ENCODE peak calls at places on chromosome 19, in seven cellular contexts. S is fibroblast of lung, M is astrocyte, H is mammary epithelial cell, W is keratinocyte, J is GM23338, K is OCI-LY7. T is an unnamed sample.

GRCh38 chr19:15812059-15812722 is 3.3 kb downstream of the OR10H1 start:
- DNase-seq in S (no peak), M (no peak), H (peak; percentile 32), W (no peak), J (no peak), K (no peak), T (no peak)

GRCh38 chr19:58562126-58563033 is 4.0 kb upstream of the UBE2M start:
- DNase-seq in S (peak; percentile 58), M (peak; percentile 44), H (peak; percentile 45), W (no peak), J (peak; percentile 78), K (no peak), T (peak; percentile 44)

GRCh38 chr19:43784981-43785808 is 4.4 kb upstream of the KCNN4 start:
- DNase-seq in S (peak; percentile 60), M (peak; percentile 38), H (peak; percentile 67), W (no peak), J (peak; percentile 92), K (peak; percentile 86), T (peak; percentile 73)

GRCh38 chr19:33771308-33772101 is 25.2 kb upstream of the KCTD15 start:
- DNase-seq in S (peak; percentile 36), M (no peak), H (peak; percentile 36), W (no peak), J (peak; percentile 82), K (peak; percentile 73), T (peak; percentile 71)

GRCh38 chr19:39130337-39131254 is 5.0 kb downstream of the PAK4 start:
- DNase-seq in S (no peak), M (no peak), H (no peak), W (no peak), J (no peak), K (no peak), T (no peak)

GRCh38 chr19:56273563-56274117 is 1.1 kb downstream of the EDDM13 start:
- DNase-seq in S (peak; percentile 48), M (peak; percentile 36), H (peak; percentile 35), W (no peak), J (no peak), K (no peak), T (no peak)

GRCh38 chr19:37855098-37855497 is 51.3 kb downstream of the WDR87 start:
- DNase-seq in S (peak; percentile 70), M (peak; percentile 47), H (peak; percentile 45), W (no peak), J (peak; percentile 33), K (no peak), T (no peak)

GRCh38 chr19:39304701-39305571 is 8.7 kb downstream of the IFNL1 start:
- DNase-seq in S (no peak), M (no peak), H (no peak), W (no peak), J (peak; percentile 58), K (no peak), T (no peak)

GRCh38 chr19:33134571-33135041 is 2.7 kb downstream of the WDR88 start:
- DNase-seq in S (no peak), M (no peak), H (no peak), W (no peak), J (peak; percentile 71), K (no peak), T (peak; percentile 63)

GRCh38 chr19:1087813-1088418 is 7.3 kb downstream of the POLR2E start:
- DNase-seq in S (no peak), M (no peak), H (no peak), W (no peak), J (no peak), K (peak; percentile 71), T (no peak)

GRCh38 chr19:39413269-39413902 is 917 bp downstream of the PLEKHG2 start:
- DNase-seq in S (peak; percentile 51), M (no peak), H (no peak), W (no peak), J (peak; percentile 74), K (peak; percentile 52), T (no peak)

GRCh38 chr19:13132471-13133166 is 14.6 kb downstream of the NACC1 start:
- DNase-seq in S (peak; percentile 89), M (peak; percentile 84), H (peak; percentile 79), W (no peak), J (no peak), K (no peak), T (peak; percentile 29)

GRCh38 chr19:17703823-17704463 is 15.3 kb upstream of the MAP1S start:
- DNase-seq in S (peak; percentile 43), M (peak; percentile 23), H (peak; percentile 32), W (no peak), J (peak; percentile 92), K (peak; percentile 75), T (peak; percentile 82)

DNA sequence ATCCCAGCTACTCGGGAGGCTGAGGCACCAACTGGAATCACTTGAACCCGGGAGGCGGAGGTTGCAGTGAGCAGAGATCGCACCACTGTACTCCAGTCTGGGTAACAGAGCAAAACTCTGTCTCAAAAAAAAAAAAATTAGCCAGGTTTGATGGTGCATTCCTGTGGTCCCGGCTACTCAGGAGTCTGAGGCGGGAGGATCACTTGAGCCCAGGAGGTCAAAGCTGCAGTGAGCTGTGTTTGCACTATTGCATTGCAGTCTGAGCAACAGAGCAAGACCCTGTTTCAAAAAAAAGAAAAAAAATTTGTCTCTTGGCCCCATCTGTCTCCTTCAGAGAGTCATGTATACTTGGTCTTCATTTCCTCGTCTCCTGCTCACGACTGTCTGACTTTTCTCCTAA is 1.6 kb downstream of the CCDC97 start:
- DNase-seq in S (peak; percentile 9), M (no peak), H (no peak), W (no peak), J (no peak), K (no peak), T (no peak)
- H4K20me1 ChIP-seq in S (no peaks in the 10 kb centered on the region), M (peaks cover 54% of the 10 kb centered on the region), H (no peaks in the 10 kb centered on the region), W (no peaks in the 10 kb centered on the region), J (peaks cover 5% of the 10 kb centered on the region), K (no peaks in the 10 kb centered on the region), T (peaks cover 2% of the 10 kb centered on the region)

GRCh38 chr19:19416280-19416679 is 10.8 kb downstream of the GATAD2A start:
- DNase-seq in S (no peak), M (no peak), H (no peak), W (no peak), J (no peak), K (no peak), T (no peak)

GRCh38 chr19:19420570-19421301 is 15.3 kb downstream of the GATAD2A start:
- DNase-seq in S (peak; percentile 38), M (peak; percentile 29), H (no peak), W (no peak), J (no peak), K (no peak), T (no peak)

GRCh38 chr19:19417618-19418270 is 12.3 kb downstream of the GATAD2A start:
- DNase-seq in S (no peak), M (no peak), H (no peak), W (no peak), J (no peak), K (no peak), T (no peak)

GRCh38 chr19:19421326-19421725 is 15.9 kb downstream of the GATAD2A start:
- DNase-seq in S (no peak), M (no peak), H (no peak), W (no peak), J (no peak), K (no peak), T (no peak)

DNA sequence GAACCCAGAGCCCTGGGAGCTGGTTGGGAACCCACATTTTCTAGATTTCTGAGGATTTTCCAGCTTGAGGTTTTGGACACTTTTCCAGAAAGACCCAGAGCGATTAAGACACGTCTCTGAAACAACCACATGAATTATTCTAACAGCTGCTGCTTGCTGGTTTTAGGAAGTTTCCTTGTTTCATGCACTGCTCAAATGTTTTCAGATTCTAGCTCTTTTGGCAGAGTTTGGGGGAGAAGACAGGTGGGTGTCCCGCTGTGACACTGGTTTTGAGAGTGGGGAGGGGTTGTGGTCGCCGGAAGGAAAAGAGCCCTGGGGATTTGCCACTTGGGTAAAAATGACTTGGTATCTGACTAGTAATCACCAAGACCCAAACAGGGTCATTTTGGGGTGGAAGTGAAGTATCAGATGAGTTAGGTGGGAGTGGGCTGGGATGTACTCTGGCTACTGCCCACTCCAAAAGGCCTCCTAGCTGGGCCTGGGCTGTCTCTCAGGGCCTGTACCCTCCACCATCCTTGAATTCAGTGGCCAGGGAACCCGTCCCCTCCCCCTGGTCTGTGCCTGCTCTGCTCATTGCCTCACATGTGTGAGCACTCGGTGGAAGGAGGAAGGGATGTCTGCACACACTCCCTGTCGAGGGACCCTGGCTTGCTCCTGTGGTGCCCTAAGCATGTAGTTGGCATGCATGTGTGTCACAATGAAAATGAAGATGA is 13.2 kb downstream of the GATAD2A start:
- DNase-seq in S (peak; percentile 44), M (peak; percentile 33), H (no peak), W (no peak), J (no peak), K (no peak), T (no peak)
- H4K20me1 ChIP-seq in S (peaks cover 2% of the 10 kb centered on the region), M (peaks cover 94% of the 10 kb centered on the region), H (peaks cover 13% of the 10 kb centered on the region), W (peaks cover 44% of the 10 kb centered on the region), J (peaks cover 88% of the 10 kb centered on the region), K (peaks cover 13% of the 10 kb centered on the region), T (no peaks in the 10 kb centered on the region)

GRCh38 chr19:2802826-2803225 is 16.8 kb upstream of the ZNF554 start:
- DNase-seq in S (no peak), M (no peak), H (no peak), W (no peak), J (no peak), K (no peak), T (no peak)

GRCh38 chr19:2799273-2800020 is 14.1 kb downstream of the THOP1 start:
- DNase-seq in S (no peak), M (no peak), H (no peak), W (no peak), J (no peak), K (no peak), T (no peak)

GRCh38 chr19:2798158-2798685 is 12.9 kb downstream of the THOP1 start:
- DNase-seq in S (no peak), M (no peak), H (no peak), W (no peak), J (no peak), K (no peak), T (no peak)

GRCh38 chr19:2798733-2799132 is 13.4 kb downstream of the THOP1 start:
- DNase-seq in S (no peak), M (no peak), H (no peak), W (no peak), J (no peak), K (no peak), T (no peak)

DNA sequence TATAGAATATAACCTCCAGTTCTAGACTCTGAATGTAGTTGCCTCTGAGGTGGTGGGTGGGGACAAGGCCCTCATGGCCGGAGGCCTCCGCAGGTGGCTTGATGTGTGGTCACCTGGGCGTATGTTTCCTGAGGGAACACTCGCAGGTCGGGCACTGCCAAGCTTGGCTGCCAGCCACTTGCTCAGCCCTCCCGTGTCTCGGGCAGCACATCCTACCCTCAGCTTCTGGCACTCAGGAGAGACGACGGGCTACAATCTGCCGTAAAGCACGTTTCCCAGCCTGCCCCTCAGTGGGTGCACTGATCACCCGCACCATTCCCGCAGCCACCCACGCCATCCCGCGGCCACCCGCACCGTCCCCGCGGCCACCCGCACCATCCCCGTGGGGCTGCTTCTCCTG is 15.2 kb downstream of the THOP1 start:
- DNase-seq in S (no peak), M (no peak), H (no peak), W (no peak), J (no peak), K (no peak), T (no peak)
- H4K20me1 ChIP-seq in S (no peaks in the 10 kb centered on the region), M (no peaks in the 10 kb centered on the region), H (no peaks in the 10 kb centered on the region), W (no peaks in the 10 kb centered on the region), J (peaks cover 12% of the 10 kb centered on the region), K (no peaks in the 10 kb centered on the region), T (no peaks in the 10 kb centered on the region)

DNA sequence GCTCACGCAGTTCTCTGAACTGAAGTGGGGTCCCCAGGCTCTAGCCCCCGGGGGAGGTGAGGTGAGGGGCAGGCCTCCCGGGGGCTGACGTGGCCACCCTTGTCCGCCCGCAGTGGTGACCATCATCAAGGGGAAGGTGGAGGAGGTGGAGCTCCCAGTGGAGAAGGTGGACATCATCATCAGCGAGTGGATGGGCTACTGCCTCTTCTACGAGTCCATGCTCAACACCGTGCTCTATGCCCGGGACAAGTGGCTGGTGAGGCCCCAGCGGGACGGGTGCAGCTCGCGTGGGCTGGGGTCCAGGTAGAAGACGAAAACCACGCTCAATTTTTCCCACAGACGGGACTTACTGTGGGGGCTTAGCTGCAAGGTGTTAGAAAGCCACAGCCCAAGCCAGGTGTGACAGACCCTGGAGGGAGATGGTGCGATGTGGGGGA is 5.6 kb upstream of the ADM5 start:
- DNase-seq in S (no peak), M (no peak), H (no peak), W (no peak), J (no peak), K (no peak), T (no peak)
- H4K20me1 ChIP-seq in S (no peaks in the 10 kb centered on the region), M (peaks cover 73% of the 10 kb centered on the region), H (no peaks in the 10 kb centered on the region), W (peaks cover 26% of the 10 kb centered on the region), J (peaks cover 57% of the 10 kb centered on the region), K (peaks cover 10% of the 10 kb centered on the region), T (no peaks in the 10 kb centered on the region)

T was measured in H9.